ENCODE peak calls at places on chromosomes 2 and 18, in five cellular contexts. One of them, this sample, is unnamed.

GRCh38 chr2:75607988-75608683 is 38.4 kb upstream of the MRPL19 start:
- DNase-seq in activated T-cell treated with anti-CD3 and anti-CD28 coated beads for 48 hours: no peak
- DNase-seq in KBM-7: no peak
- DNase-seq in H9: peak
- DNase-seq in fibroblast of the aortic adventitia: no peak
- DNase-seq in this sample: no peak

GRCh38 chr18:49668583-49669290 is 106.9 kb downstream of the LIPG start:
- DNase-seq in activated T-cell treated with anti-CD3 and anti-CD28 coated beads for 48 hours: no peak
- DNase-seq in fibroblast of the aortic adventitia: peak
- DNase-seq in KBM-7: no peak
- DNase-seq in H9: no peak
- DNase-seq in this sample: no peak

GRCh38 chr2:18630541-18630940 is 41.2 kb upstream of the NT5C1B start:
- DNase-seq in activated T-cell treated with anti-CD3 and anti-CD28 coated beads for 48 hours: no peak
- DNase-seq in fibroblast of the aortic adventitia: no peak
- DNase-seq in KBM-7: no peak
- DNase-seq in H9: no peak
- DNase-seq in this sample: no peak

GRCh38 chr2:64500549-64500948 is 23.6 kb upstream of the AFTPH start:
- DNase-seq in KBM-7: no peak
- DNase-seq in fibroblast of the aortic adventitia: no peak
- DNase-seq in H9: no peak
- DNase-seq in activated T-cell treated with anti-CD3 and anti-CD28 coated beads for 48 hours: no peak
- DNase-seq in this sample: no peak

GRCh38 chr2:234450431-234451095 is 46.3 kb downstream of the ARL4C start:
- DNase-seq in fibroblast of the aortic adventitia: no peak
- DNase-seq in KBM-7: no peak
- DNase-seq in H9: no peak
- DNase-seq in activated T-cell treated with anti-CD3 and anti-CD28 coated beads for 48 hours: no peak
- DNase-seq in this sample: no peak

GRCh38 chr2:40043641-40044040 is 264.6 kb upstream of the THUMPD2 start:
- DNase-seq in KBM-7: no peak
- DNase-seq in H9: no peak
- DNase-seq in activated T-cell treated with anti-CD3 and anti-CD28 coated beads for 48 hours: no peak
- DNase-seq in fibroblast of the aortic adventitia: no peak
- DNase-seq in this sample: no peak

GRCh38 chr2:55734726-55735125 is 41.1 kb upstream of the PNPT1 start:
- DNase-seq in H9: no peak
- DNase-seq in fibroblast of the aortic adventitia: no peak
- DNase-seq in activated T-cell treated with anti-CD3 and anti-CD28 coated beads for 48 hours: no peak
- DNase-seq in KBM-7: no peak
- DNase-seq in this sample: no peak

GRCh38 chr18:50218432-50219197 is 23.7 kb upstream of the MYO5B start:
- DNase-seq in activated T-cell treated with anti-CD3 and anti-CD28 coated beads for 48 hours: no peak
- DNase-seq in KBM-7: peak
- DNase-seq in H9: peak
- DNase-seq in fibroblast of the aortic adventitia: peak
- DNase-seq in this sample: peak

GRCh38 chr2:222364280-222364895 is 60.0 kb upstream of the SGPP2 start:
- DNase-seq in KBM-7: peak
- DNase-seq in fibroblast of the aortic adventitia: peak
- DNase-seq in activated T-cell treated with anti-CD3 and anti-CD28 coated beads for 48 hours: no peak
- DNase-seq in H9: no peak
- DNase-seq in this sample: peak

GRCh38 chr2:27152102-27152795 is 3.4 kb downstream of the TCF23 start:
- DNase-seq in KBM-7: no peak
- DNase-seq in H9: peak
- DNase-seq in fibroblast of the aortic adventitia: no peak
- DNase-seq in activated T-cell treated with anti-CD3 and anti-CD28 coated beads for 48 hours: no peak
- DNase-seq in this sample: no peak

GRCh38 chr2:234990300-234990699 is 38.5 kb downstream of the SH3BP4 start:
- DNase-seq in KBM-7: no peak
- DNase-seq in H9: no peak
- DNase-seq in fibroblast of the aortic adventitia: no peak
- DNase-seq in activated T-cell treated with anti-CD3 and anti-CD28 coated beads for 48 hours: no peak
- DNase-seq in this sample: no peak

GRCh38 chr2:69729266-69729665 is 12.7 kb upstream of the ANXA4 start:
- DNase-seq in H9: no peak
- DNase-seq in fibroblast of the aortic adventitia: no peak
- DNase-seq in KBM-7: no peak
- DNase-seq in activated T-cell treated with anti-CD3 and anti-CD28 coated beads for 48 hours: no peak
- DNase-seq in this sample: no peak

GRCh38 chr2:24451805-24452498 is 39.1 kb upstream of the NCOA1 start:
- DNase-seq in H9: no peak
- DNase-seq in fibroblast of the aortic adventitia: no peak
- DNase-seq in activated T-cell treated with anti-CD3 and anti-CD28 coated beads for 48 hours: no peak
- DNase-seq in KBM-7: no peak
- DNase-seq in this sample: no peak

GRCh38 chr2:112004246-112004645 is 50.8 kb upstream of the TMEM87B start:
- DNase-seq in activated T-cell treated with anti-CD3 and anti-CD28 coated beads for 48 hours: no peak
- DNase-seq in KBM-7: peak
- DNase-seq in fibroblast of the aortic adventitia: peak
- DNase-seq in H9: no peak
- DNase-seq in this sample: peak

GRCh38 chr2:227821043-227821942 is 7.7 kb downstream of the CCL20 start:
- DNase-seq in activated T-cell treated with anti-CD3 and anti-CD28 coated beads for 48 hours: no peak
- DNase-seq in H9: no peak
- DNase-seq in KBM-7: no peak
- DNase-seq in fibroblast of the aortic adventitia: no peak
- DNase-seq in this sample: no peak

GRCh38 chr2:240928476-240929363 is 22.6 kb downstream of the CROCC2 start:
- DNase-seq in activated T-cell treated with anti-CD3 and anti-CD28 coated beads for 48 hours: no peak
- DNase-seq in fibroblast of the aortic adventitia: no peak
- DNase-seq in KBM-7: no peak
- DNase-seq in H9: peak
- DNase-seq in this sample: no peak

GRCh38 chr2:44120428-44120827 is 48.2 kb upstream of the PPM1B start:
- DNase-seq in KBM-7: peak
- DNase-seq in fibroblast of the aortic adventitia: peak
- DNase-seq in activated T-cell treated with anti-CD3 and anti-CD28 coated beads for 48 hours: no peak
- DNase-seq in H9: no peak
- DNase-seq in this sample: peak

GRCh38 chr18:8619835-8620577 is 10.8 kb downstream of the RAB12 start:
- DNase-seq in H9: no peak
- DNase-seq in activated T-cell treated with anti-CD3 and anti-CD28 coated beads for 48 hours: no peak
- DNase-seq in KBM-7: no peak
- DNase-seq in fibroblast of the aortic adventitia: no peak
- DNase-seq in this sample: no peak

GRCh38 chr18:48826271-48826670 is 124.5 kb downstream of the SMAD7 start:
- DNase-seq in fibroblast of the aortic adventitia: no peak
- DNase-seq in activated T-cell treated with anti-CD3 and anti-CD28 coated beads for 48 hours: no peak
- DNase-seq in KBM-7: no peak
- DNase-seq in H9: peak
- DNase-seq in this sample: no peak

GRCh38 chr2:131094655-131095281 is 1.5 kb upstream of the FAM168B start:
- DNase-seq in activated T-cell treated with anti-CD3 and anti-CD28 coated beads for 48 hours: no peak
- DNase-seq in fibroblast of the aortic adventitia: peak
- DNase-seq in H9: no peak
- DNase-seq in KBM-7: no peak
- DNase-seq in this sample: no peak